ENCODE peak calls at places on chromosome 11, in ten cellular contexts. A is hepatocyte; C is NCI-H1092 treated with DMSO at 0.1 percent for 48 hours; I is A549; S is activated CD8-positive, alpha-beta memory T cell treated with anti-CD3 and anti-CD28 coated beads for 1 hour; B is H1; O is stimulated activated CD4-positive, alpha-beta T cell treated with anti-CD3 and anti-CD28 coated beads, Interleukin-4, amount 100 ng/mL, for 24 hours; N is progenitor cell of endocrine pancreas; E is midbrain; M is iPS-NIHi11. J is an unnamed sample.

GRCh38 chr11:2270322-2271076 is at the start of gene ASCL2:
- DNase-seq in A (peak), C (peak), I (no peak), S (no peak), B (no peak), O (no peak), N (no peak), E (no peak), M (no peak), J (no peak)

GRCh38 chr11:111344032-111344431 is 35.0 kb downstream of the POU2AF1 start:
- DNase-seq in A (peak), C (no peak), I (no peak), S (no peak), B (no peak), O (no peak), N (no peak), E (no peak), M (no peak), J (no peak)

GRCh38 chr11:8291421-8292350 is 28.0 kb upstream of the LMO1 start:
- DNase-seq in A (no peak), C (no peak), I (no peak), S (no peak), B (peak), O (no peak), N (no peak), E (peak), M (no peak), J (no peak)

GRCh38 chr11:76699461-76700091 is 29.0 kb upstream of the LRRC32 start:
- DNase-seq in A (no peak), C (no peak), I (no peak), S (no peak), B (no peak), O (no peak), N (no peak), E (no peak), M (no peak), J (no peak)

GRCh38 chr11:68053117-68053516 is 14.3 kb downstream of the TCIRG1 start:
- DNase-seq in A (no peak), C (no peak), I (no peak), S (no peak), B (no peak), O (no peak), N (no peak), E (no peak), M (no peak), J (no peak)

GRCh38 chr11:125956371-125956770 is 10.5 kb downstream of the VSIG10L2 start:
- DNase-seq in A (no peak), C (no peak), I (no peak), S (no peak), B (no peak), O (no peak), N (no peak), E (no peak), M (no peak), J (no peak)

GRCh38 chr11:48210052-48210451 is 6.6 kb upstream of the OR4B1 start:
- DNase-seq in A (no peak), C (no peak), I (peak), S (no peak), B (no peak), O (no peak), N (no peak), E (no peak), M (no peak), J (peak)

GRCh38 chr11:8777907-8778767 is 95.5 kb downstream of the RPL27A start:
- DNase-seq in A (peak), C (no peak), I (no peak), S (no peak), B (no peak), O (no peak), N (no peak), E (no peak), M (no peak), J (no peak)

GRCh38 chr11:121018746-121019145 is 5.2 kb upstream of the TBCEL start:
- DNase-seq in A (no peak), C (peak), I (no peak), S (no peak), B (no peak), O (no peak), N (no peak), E (no peak), M (no peak), J (no peak)

GRCh38 chr11:78025378-78025777 is 2.3 kb upstream of the KCTD14 start:
- DNase-seq in A (no peak), C (no peak), I (no peak), S (no peak), B (no peak), O (no peak), N (no peak), E (no peak), M (no peak), J (no peak)

GRCh38 chr11:1237851-1238250 is 15.0 kb downstream of the MUC5B start:
- DNase-seq in A (no peak), C (no peak), I (no peak), S (no peak), B (no peak), O (no peak), N (no peak), E (no peak), M (no peak), J (no peak)

GRCh38 chr11:130817608-130817944 is 98.7 kb downstream of the SNX19 start:
- DNase-seq in A (peak), C (no peak), I (no peak), S (no peak), B (no peak), O (no peak), N (no peak), E (no peak), M (no peak), J (no peak)